ENCODE peak calls at places on chromosome 18, in seven cellular contexts. One of them, this sample, is unnamed.

GRCh38 chr18:13616525-13617035 is 109.8 kb downstream of the FAM210A start:
- DNase-seq in NB4: no peak
- DNase-seq in T-helper 1 cell: no peak
- DNase-seq in stimulated activated naive CD8-positive, alpha-beta T cell treated with anti-CD3 and anti-CD28 coated beads, Interleukin-15, Interleukin-2, amounts not matched to agents 100 U/mL and 50 U/mL, for 24 hours: no peak
- DNase-seq in activated CD4-positive, alpha-beta T cell treated with anti-CD3 and anti-CD28 coated beads, Interleukin-2, amount 10 ng/mL, durations not matched to agents 7 days and 5 days: no peak
- DNase-seq in HCEC 1CT: no peak
- DNase-seq in omental fat pad: no peak
- DNase-seq in this sample: no peak

GRCh38 chr18:22084547-22084946 is 84.8 kb upstream of the GATA6 start:
- DNase-seq in NB4: no peak
- DNase-seq in stimulated activated naive CD8-positive, alpha-beta T cell treated with anti-CD3 and anti-CD28 coated beads, Interleukin-15, Interleukin-2, amounts not matched to agents 100 U/mL and 50 U/mL, for 24 hours: no peak
- DNase-seq in activated CD4-positive, alpha-beta T cell treated with anti-CD3 and anti-CD28 coated beads, Interleukin-2, amount 10 ng/mL, durations not matched to agents 7 days and 5 days: no peak
- DNase-seq in T-helper 1 cell: no peak
- DNase-seq in HCEC 1CT: no peak
- DNase-seq in omental fat pad: no peak
- DNase-seq in this sample: no peak

GRCh38 chr18:3720818-3721545 is 271.0 kb downstream of the TGIF1 start:
- DNase-seq in omental fat pad: no peak
- DNase-seq in HCEC 1CT: no peak
- DNase-seq in activated CD4-positive, alpha-beta T cell treated with anti-CD3 and anti-CD28 coated beads, Interleukin-2, amount 10 ng/mL, durations not matched to agents 7 days and 5 days: no peak
- DNase-seq in T-helper 1 cell: no peak
- DNase-seq in stimulated activated naive CD8-positive, alpha-beta T cell treated with anti-CD3 and anti-CD28 coated beads, Interleukin-15, Interleukin-2, amounts not matched to agents 100 U/mL and 50 U/mL, for 24 hours: no peak
- DNase-seq in NB4: no peak
- DNase-seq in this sample: no peak

GRCh38 chr18:22813648-22814328 is 119.3 kb upstream of the RBBP8 start:
- DNase-seq in T-helper 1 cell: peak
- DNase-seq in omental fat pad: no peak
- DNase-seq in activated CD4-positive, alpha-beta T cell treated with anti-CD3 and anti-CD28 coated beads, Interleukin-2, amount 10 ng/mL, durations not matched to agents 7 days and 5 days: peak
- DNase-seq in HCEC 1CT: peak
- DNase-seq in NB4: peak
- DNase-seq in stimulated activated naive CD8-positive, alpha-beta T cell treated with anti-CD3 and anti-CD28 coated beads, Interleukin-15, Interleukin-2, amounts not matched to agents 100 U/mL and 50 U/mL, for 24 hours: no peak
- DNase-seq in this sample: peak

GRCh38 chr18:7520200-7520780 is 46.8 kb upstream of the PTPRM start:
- DNase-seq in T-helper 1 cell: no peak
- DNase-seq in omental fat pad: no peak
- DNase-seq in HCEC 1CT: no peak
- DNase-seq in NB4: no peak
- DNase-seq in stimulated activated naive CD8-positive, alpha-beta T cell treated with anti-CD3 and anti-CD28 coated beads, Interleukin-15, Interleukin-2, amounts not matched to agents 100 U/mL and 50 U/mL, for 24 hours: no peak
- DNase-seq in activated CD4-positive, alpha-beta T cell treated with anti-CD3 and anti-CD28 coated beads, Interleukin-2, amount 10 ng/mL, durations not matched to agents 7 days and 5 days: no peak
- DNase-seq in this sample: no peak

GRCh38 chr18:55300469-55301195 is 287.4 kb downstream of the TCF4 start:
- DNase-seq in stimulated activated naive CD8-positive, alpha-beta T cell treated with anti-CD3 and anti-CD28 coated beads, Interleukin-15, Interleukin-2, amounts not matched to agents 100 U/mL and 50 U/mL, for 24 hours: no peak
- DNase-seq in HCEC 1CT: no peak
- DNase-seq in omental fat pad: no peak
- DNase-seq in NB4: no peak
- DNase-seq in T-helper 1 cell: no peak
- DNase-seq in activated CD4-positive, alpha-beta T cell treated with anti-CD3 and anti-CD28 coated beads, Interleukin-2, amount 10 ng/mL, durations not matched to agents 7 days and 5 days: no peak
- DNase-seq in this sample: no peak

GRCh38 chr18:44898536-44898935 is 217.8 kb downstream of the SETBP1 start:
- DNase-seq in T-helper 1 cell: no peak
- DNase-seq in HCEC 1CT: no peak
- DNase-seq in NB4: no peak
- DNase-seq in activated CD4-positive, alpha-beta T cell treated with anti-CD3 and anti-CD28 coated beads, Interleukin-2, amount 10 ng/mL, durations not matched to agents 7 days and 5 days: no peak
- DNase-seq in stimulated activated naive CD8-positive, alpha-beta T cell treated with anti-CD3 and anti-CD28 coated beads, Interleukin-15, Interleukin-2, amounts not matched to agents 100 U/mL and 50 U/mL, for 24 hours: no peak
- DNase-seq in omental fat pad: no peak
- DNase-seq in this sample: peak

GRCh38 chr18:23274638-23275482 is 139.6 kb downstream of the CABLES1 start:
- DNase-seq in NB4: no peak
- DNase-seq in omental fat pad: no peak
- DNase-seq in T-helper 1 cell: no peak
- DNase-seq in activated CD4-positive, alpha-beta T cell treated with anti-CD3 and anti-CD28 coated beads, Interleukin-2, amount 10 ng/mL, durations not matched to agents 7 days and 5 days: no peak
- DNase-seq in stimulated activated naive CD8-positive, alpha-beta T cell treated with anti-CD3 and anti-CD28 coated beads, Interleukin-15, Interleukin-2, amounts not matched to agents 100 U/mL and 50 U/mL, for 24 hours: no peak
- DNase-seq in HCEC 1CT: no peak
- DNase-seq in this sample: no peak

GRCh38 chr18:49656098-49656591 is 94.3 kb downstream of the LIPG start:
- DNase-seq in T-helper 1 cell: no peak
- DNase-seq in HCEC 1CT: peak
- DNase-seq in NB4: peak
- DNase-seq in omental fat pad: no peak
- DNase-seq in activated CD4-positive, alpha-beta T cell treated with anti-CD3 and anti-CD28 coated beads, Interleukin-2, amount 10 ng/mL, durations not matched to agents 7 days and 5 days: no peak
- DNase-seq in stimulated activated naive CD8-positive, alpha-beta T cell treated with anti-CD3 and anti-CD28 coated beads, Interleukin-15, Interleukin-2, amounts not matched to agents 100 U/mL and 50 U/mL, for 24 hours: no peak
- DNase-seq in this sample: no peak

GRCh38 chr18:43267818-43268217 is 9.5 kb downstream of the SYT4 start:
- DNase-seq in activated CD4-positive, alpha-beta T cell treated with anti-CD3 and anti-CD28 coated beads, Interleukin-2, amount 10 ng/mL, durations not matched to agents 7 days and 5 days: no peak
- DNase-seq in NB4: no peak
- DNase-seq in HCEC 1CT: no peak
- DNase-seq in stimulated activated naive CD8-positive, alpha-beta T cell treated with anti-CD3 and anti-CD28 coated beads, Interleukin-15, Interleukin-2, amounts not matched to agents 100 U/mL and 50 U/mL, for 24 hours: no peak
- DNase-seq in T-helper 1 cell: no peak
- DNase-seq in omental fat pad: no peak
- DNase-seq in this sample: no peak

GRCh38 chr18:45386256-45386655 is 229.0 kb upstream of the SLC14A2 start:
- DNase-seq in NB4: peak
- DNase-seq in T-helper 1 cell: no peak
- DNase-seq in omental fat pad: no peak
- DNase-seq in stimulated activated naive CD8-positive, alpha-beta T cell treated with anti-CD3 and anti-CD28 coated beads, Interleukin-15, Interleukin-2, amounts not matched to agents 100 U/mL and 50 U/mL, for 24 hours: peak
- DNase-seq in activated CD4-positive, alpha-beta T cell treated with anti-CD3 and anti-CD28 coated beads, Interleukin-2, amount 10 ng/mL, durations not matched to agents 7 days and 5 days: no peak
- DNase-seq in HCEC 1CT: no peak
- DNase-seq in this sample: peak

GRCh38 chr18:12011199-12011961 is 30.1 kb downstream of the IMPA2 start:
- DNase-seq in HCEC 1CT: no peak
- DNase-seq in activated CD4-positive, alpha-beta T cell treated with anti-CD3 and anti-CD28 coated beads, Interleukin-2, amount 10 ng/mL, durations not matched to agents 7 days and 5 days: no peak
- DNase-seq in stimulated activated naive CD8-positive, alpha-beta T cell treated with anti-CD3 and anti-CD28 coated beads, Interleukin-15, Interleukin-2, amounts not matched to agents 100 U/mL and 50 U/mL, for 24 hours: no peak
- DNase-seq in T-helper 1 cell: no peak
- DNase-seq in omental fat pad: no peak
- DNase-seq in NB4: no peak
- DNase-seq in this sample: no peak

GRCh38 chr18:3671181-3671580 is 221.2 kb downstream of the TGIF1 start:
- DNase-seq in T-helper 1 cell: no peak
- DNase-seq in stimulated activated naive CD8-positive, alpha-beta T cell treated with anti-CD3 and anti-CD28 coated beads, Interleukin-15, Interleukin-2, amounts not matched to agents 100 U/mL and 50 U/mL, for 24 hours: no peak
- DNase-seq in omental fat pad: no peak
- DNase-seq in activated CD4-positive, alpha-beta T cell treated with anti-CD3 and anti-CD28 coated beads, Interleukin-2, amount 10 ng/mL, durations not matched to agents 7 days and 5 days: no peak
- DNase-seq in HCEC 1CT: no peak
- DNase-seq in NB4: no peak
- DNase-seq in this sample: no peak

GRCh38 chr18:3998698-3999333 is 456.3 kb downstream of the DLGAP1 start:
- DNase-seq in T-helper 1 cell: no peak
- DNase-seq in HCEC 1CT: peak
- DNase-seq in omental fat pad: no peak
- DNase-seq in stimulated activated naive CD8-positive, alpha-beta T cell treated with anti-CD3 and anti-CD28 coated beads, Interleukin-15, Interleukin-2, amounts not matched to agents 100 U/mL and 50 U/mL, for 24 hours: no peak
- DNase-seq in activated CD4-positive, alpha-beta T cell treated with anti-CD3 and anti-CD28 coated beads, Interleukin-2, amount 10 ng/mL, durations not matched to agents 7 days and 5 days: peak
- DNase-seq in NB4: peak
- DNase-seq in this sample: peak

GRCh38 chr18:51765712-51766360 is 568.4 kb upstream of the MEX3C start:
- DNase-seq in NB4: no peak
- DNase-seq in HCEC 1CT: no peak
- DNase-seq in omental fat pad: no peak
- DNase-seq in T-helper 1 cell: no peak
- DNase-seq in activated CD4-positive, alpha-beta T cell treated with anti-CD3 and anti-CD28 coated beads, Interleukin-2, amount 10 ng/mL, durations not matched to agents 7 days and 5 days: no peak
- DNase-seq in stimulated activated naive CD8-positive, alpha-beta T cell treated with anti-CD3 and anti-CD28 coated beads, Interleukin-15, Interleukin-2, amounts not matched to agents 100 U/mL and 50 U/mL, for 24 hours: no peak
- DNase-seq in this sample: no peak

GRCh38 chr18:67463829-67464228 is 52.7 kb downstream of the DSEL start:
- DNase-seq in NB4: peak
- DNase-seq in activated CD4-positive, alpha-beta T cell treated with anti-CD3 and anti-CD28 coated beads, Interleukin-2, amount 10 ng/mL, durations not matched to agents 7 days and 5 days: no peak
- DNase-seq in T-helper 1 cell: no peak
- DNase-seq in omental fat pad: no peak
- DNase-seq in HCEC 1CT: no peak
- DNase-seq in stimulated activated naive CD8-positive, alpha-beta T cell treated with anti-CD3 and anti-CD28 coated beads, Interleukin-15, Interleukin-2, amounts not matched to agents 100 U/mL and 50 U/mL, for 24 hours: no peak
- DNase-seq in this sample: no peak

GRCh38 chr18:48321121-48321520 is 88.1 kb downstream of the ZBTB7C start:
- DNase-seq in T-helper 1 cell: no peak
- DNase-seq in HCEC 1CT: no peak
- DNase-seq in NB4: no peak
- DNase-seq in activated CD4-positive, alpha-beta T cell treated with anti-CD3 and anti-CD28 coated beads, Interleukin-2, amount 10 ng/mL, durations not matched to agents 7 days and 5 days: no peak
- DNase-seq in omental fat pad: no peak
- DNase-seq in stimulated activated naive CD8-positive, alpha-beta T cell treated with anti-CD3 and anti-CD28 coated beads, Interleukin-15, Interleukin-2, amounts not matched to agents 100 U/mL and 50 U/mL, for 24 hours: no peak
- DNase-seq in this sample: no peak

GRCh38 chr18:415627-416612 is 84.6 kb downstream of the COLEC12 start:
- DNase-seq in NB4: no peak
- DNase-seq in HCEC 1CT: peak
- DNase-seq in stimulated activated naive CD8-positive, alpha-beta T cell treated with anti-CD3 and anti-CD28 coated beads, Interleukin-15, Interleukin-2, amounts not matched to agents 100 U/mL and 50 U/mL, for 24 hours: no peak
- DNase-seq in activated CD4-positive, alpha-beta T cell treated with anti-CD3 and anti-CD28 coated beads, Interleukin-2, amount 10 ng/mL, durations not matched to agents 7 days and 5 days: no peak
- DNase-seq in T-helper 1 cell: no peak
- DNase-seq in omental fat pad: no peak
- DNase-seq in this sample: no peak

GRCh38 chr18:54713386-54713785 is 114.9 kb upstream of the RAB27B start:
- DNase-seq in activated CD4-positive, alpha-beta T cell treated with anti-CD3 and anti-CD28 coated beads, Interleukin-2, amount 10 ng/mL, durations not matched to agents 7 days and 5 days: peak
- DNase-seq in stimulated activated naive CD8-positive, alpha-beta T cell treated with anti-CD3 and anti-CD28 coated beads, Interleukin-15, Interleukin-2, amounts not matched to agents 100 U/mL and 50 U/mL, for 24 hours: no peak
- DNase-seq in NB4: no peak
- DNase-seq in HCEC 1CT: no peak
- DNase-seq in T-helper 1 cell: peak
- DNase-seq in omental fat pad: no peak
- DNase-seq in this sample: no peak

GRCh38 chr18:34848695-34849094 is 138.6 kb downstream of the DTNA start:
- DNase-seq in HCEC 1CT: no peak
- DNase-seq in activated CD4-positive, alpha-beta T cell treated with anti-CD3 and anti-CD28 coated beads, Interleukin-2, amount 10 ng/mL, durations not matched to agents 7 days and 5 days: no peak
- DNase-seq in omental fat pad: no peak
- DNase-seq in NB4: no peak
- DNase-seq in stimulated activated naive CD8-positive, alpha-beta T cell treated with anti-CD3 and anti-CD28 coated beads, Interleukin-15, Interleukin-2, amounts not matched to agents 100 U/mL and 50 U/mL, for 24 hours: no peak
- DNase-seq in T-helper 1 cell: no peak
- DNase-seq in this sample: no peak

GRCh38 chr18:12639990-12640880 is 17.7 kb downstream of the SPIRE1 start:
- DNase-seq in HCEC 1CT: peak
- DNase-seq in activated CD4-positive, alpha-beta T cell treated with anti-CD3 and anti-CD28 coated beads, Interleukin-2, amount 10 ng/mL, durations not matched to agents 7 days and 5 days: no peak
- DNase-seq in T-helper 1 cell: no peak
- DNase-seq in stimulated activated naive CD8-positive, alpha-beta T cell treated with anti-CD3 and anti-CD28 coated beads, Interleukin-15, Interleukin-2, amounts not matched to agents 100 U/mL and 50 U/mL, for 24 hours: no peak
- DNase-seq in NB4: no peak
- DNase-seq in omental fat pad: no peak
- DNase-seq in this sample: no peak

GRCh38 chr18:6414723-6415362 is at the start of gene L3MBTL4:
- DNase-seq in omental fat pad: peak
- DNase-seq in stimulated activated naive CD8-positive, alpha-beta T cell treated with anti-CD3 and anti-CD28 coated beads, Interleukin-15, Interleukin-2, amounts not matched to agents 100 U/mL and 50 U/mL, for 24 hours: peak
- DNase-seq in NB4: no peak
- DNase-seq in HCEC 1CT: no peak
- DNase-seq in activated CD4-positive, alpha-beta T cell treated with anti-CD3 and anti-CD28 coated beads, Interleukin-2, amount 10 ng/mL, durations not matched to agents 7 days and 5 days: no peak
- DNase-seq in T-helper 1 cell: no peak
- DNase-seq in this sample: peak

GRCh38 chr18:22169889-22170420 is 566 bp downstream of the GATA6 start:
- DNase-seq in HCEC 1CT: peak
- DNase-seq in omental fat pad: no peak
- DNase-seq in stimulated activated naive CD8-positive, alpha-beta T cell treated with anti-CD3 and anti-CD28 coated beads, Interleukin-15, Interleukin-2, amounts not matched to agents 100 U/mL and 50 U/mL, for 24 hours: no peak
- DNase-seq in T-helper 1 cell: no peak
- DNase-seq in activated CD4-positive, alpha-beta T cell treated with anti-CD3 and anti-CD28 coated beads, Interleukin-2, amount 10 ng/mL, durations not matched to agents 7 days and 5 days: no peak
- DNase-seq in NB4: no peak
- DNase-seq in this sample: no peak

GRCh38 chr18:9182852-9183399 is 46.3 kb downstream of the ANKRD12 start:
- DNase-seq in stimulated activated naive CD8-positive, alpha-beta T cell treated with anti-CD3 and anti-CD28 coated beads, Interleukin-15, Interleukin-2, amounts not matched to agents 100 U/mL and 50 U/mL, for 24 hours: no peak
- DNase-seq in omental fat pad: no peak
- DNase-seq in HCEC 1CT: no peak
- DNase-seq in T-helper 1 cell: no peak
- DNase-seq in activated CD4-positive, alpha-beta T cell treated with anti-CD3 and anti-CD28 coated beads, Interleukin-2, amount 10 ng/mL, durations not matched to agents 7 days and 5 days: no peak
- DNase-seq in NB4: peak
- DNase-seq in this sample: no peak

GRCh38 chr18:61400714-61401113 is 67.5 kb downstream of the CDH20 start:
- DNase-seq in HCEC 1CT: peak
- DNase-seq in NB4: peak
- DNase-seq in stimulated activated naive CD8-positive, alpha-beta T cell treated with anti-CD3 and anti-CD28 coated beads, Interleukin-15, Interleukin-2, amounts not matched to agents 100 U/mL and 50 U/mL, for 24 hours: no peak
- DNase-seq in omental fat pad: no peak
- DNase-seq in T-helper 1 cell: no peak
- DNase-seq in activated CD4-positive, alpha-beta T cell treated with anti-CD3 and anti-CD28 coated beads, Interleukin-2, amount 10 ng/mL, durations not matched to agents 7 days and 5 days: no peak
- DNase-seq in this sample: no peak

GRCh38 chr18:34322365-34323289 is 97.9 kb upstream of the NOL4 start:
- DNase-seq in HCEC 1CT: no peak
- DNase-seq in omental fat pad: peak
- DNase-seq in NB4: peak
- DNase-seq in T-helper 1 cell: no peak
- DNase-seq in stimulated activated naive CD8-positive, alpha-beta T cell treated with anti-CD3 and anti-CD28 coated beads, Interleukin-15, Interleukin-2, amounts not matched to agents 100 U/mL and 50 U/mL, for 24 hours: peak
- DNase-seq in activated CD4-positive, alpha-beta T cell treated with anti-CD3 and anti-CD28 coated beads, Interleukin-2, amount 10 ng/mL, durations not matched to agents 7 days and 5 days: no peak
- DNase-seq in this sample: peak

GRCh38 chr18:65791753-65792152 is 40.9 kb downstream of the CDH7 start:
- DNase-seq in activated CD4-positive, alpha-beta T cell treated with anti-CD3 and anti-CD28 coated beads, Interleukin-2, amount 10 ng/mL, durations not matched to agents 7 days and 5 days: no peak
- DNase-seq in NB4: no peak
- DNase-seq in stimulated activated naive CD8-positive, alpha-beta T cell treated with anti-CD3 and anti-CD28 coated beads, Interleukin-15, Interleukin-2, amounts not matched to agents 100 U/mL and 50 U/mL, for 24 hours: no peak
- DNase-seq in HCEC 1CT: no peak
- DNase-seq in T-helper 1 cell: no peak
- DNase-seq in omental fat pad: no peak
- DNase-seq in this sample: no peak

GRCh38 chr18:46174317-46175039 is 70.3 kb downstream of the HAUS1 start:
- DNase-seq in NB4: peak
- DNase-seq in T-helper 1 cell: peak
- DNase-seq in activated CD4-positive, alpha-beta T cell treated with anti-CD3 and anti-CD28 coated beads, Interleukin-2, amount 10 ng/mL, durations not matched to agents 7 days and 5 days: peak
- DNase-seq in omental fat pad: no peak
- DNase-seq in stimulated activated naive CD8-positive, alpha-beta T cell treated with anti-CD3 and anti-CD28 coated beads, Interleukin-15, Interleukin-2, amounts not matched to agents 100 U/mL and 50 U/mL, for 24 hours: peak
- DNase-seq in HCEC 1CT: peak
- DNase-seq in this sample: peak

GRCh38 chr18:26549103-26549485 is 741 bp upstream of the KCTD1 start:
- DNase-seq in stimulated activated naive CD8-positive, alpha-beta T cell treated with anti-CD3 and anti-CD28 coated beads, Interleukin-15, Interleukin-2, amounts not matched to agents 100 U/mL and 50 U/mL, for 24 hours: peak
- DNase-seq in NB4: peak
- DNase-seq in T-helper 1 cell: peak
- DNase-seq in activated CD4-positive, alpha-beta T cell treated with anti-CD3 and anti-CD28 coated beads, Interleukin-2, amount 10 ng/mL, durations not matched to agents 7 days and 5 days: no peak
- DNase-seq in HCEC 1CT: peak
- DNase-seq in omental fat pad: no peak
- DNase-seq in this sample: no peak

GRCh38 chr18:13264986-13265900 is 46.7 kb downstream of the LDLRAD4 start:
- DNase-seq in omental fat pad: no peak
- DNase-seq in activated CD4-positive, alpha-beta T cell treated with anti-CD3 and anti-CD28 coated beads, Interleukin-2, amount 10 ng/mL, durations not matched to agents 7 days and 5 days: no peak
- DNase-seq in HCEC 1CT: no peak
- DNase-seq in stimulated activated naive CD8-positive, alpha-beta T cell treated with anti-CD3 and anti-CD28 coated beads, Interleukin-15, Interleukin-2, amounts not matched to agents 100 U/mL and 50 U/mL, for 24 hours: peak
- DNase-seq in NB4: no peak
- DNase-seq in T-helper 1 cell: peak
- DNase-seq in this sample: no peak

GRCh38 chr18:75364512-75364911 is 63.0 kb downstream of the SMIM21 start:
- DNase-seq in NB4: peak
- DNase-seq in omental fat pad: no peak
- DNase-seq in T-helper 1 cell: no peak
- DNase-seq in HCEC 1CT: no peak
- DNase-seq in activated CD4-positive, alpha-beta T cell treated with anti-CD3 and anti-CD28 coated beads, Interleukin-2, amount 10 ng/mL, durations not matched to agents 7 days and 5 days: no peak
- DNase-seq in stimulated activated naive CD8-positive, alpha-beta T cell treated with anti-CD3 and anti-CD28 coated beads, Interleukin-15, Interleukin-2, amounts not matched to agents 100 U/mL and 50 U/mL, for 24 hours: no peak
- DNase-seq in this sample: no peak

GRCh38 chr18:80193701-80194100 is 53.6 kb downstream of the PARD6G start:
- DNase-seq in stimulated activated naive CD8-positive, alpha-beta T cell treated with anti-CD3 and anti-CD28 coated beads, Interleukin-15, Interleukin-2, amounts not matched to agents 100 U/mL and 50 U/mL, for 24 hours: no peak
- DNase-seq in omental fat pad: no peak
- DNase-seq in HCEC 1CT: no peak
- DNase-seq in activated CD4-positive, alpha-beta T cell treated with anti-CD3 and anti-CD28 coated beads, Interleukin-2, amount 10 ng/mL, durations not matched to agents 7 days and 5 days: no peak
- DNase-seq in T-helper 1 cell: no peak
- DNase-seq in NB4: no peak
- DNase-seq in this sample: no peak

GRCh38 chr18:40935423-40935822 is 1019.6 kb upstream of the PIK3C3 start:
- DNase-seq in stimulated activated naive CD8-positive, alpha-beta T cell treated with anti-CD3 and anti-CD28 coated beads, Interleukin-15, Interleukin-2, amounts not matched to agents 100 U/mL and 50 U/mL, for 24 hours: no peak
- DNase-seq in activated CD4-positive, alpha-beta T cell treated with anti-CD3 and anti-CD28 coated beads, Interleukin-2, amount 10 ng/mL, durations not matched to agents 7 days and 5 days: no peak
- DNase-seq in T-helper 1 cell: no peak
- DNase-seq in omental fat pad: no peak
- DNase-seq in NB4: peak
- DNase-seq in HCEC 1CT: no peak
- DNase-seq in this sample: peak

GRCh38 chr18:48441405-48441881 is 32.3 kb upstream of the ZBTB7C start:
- DNase-seq in omental fat pad: no peak
- DNase-seq in HCEC 1CT: no peak
- DNase-seq in activated CD4-positive, alpha-beta T cell treated with anti-CD3 and anti-CD28 coated beads, Interleukin-2, amount 10 ng/mL, durations not matched to agents 7 days and 5 days: no peak
- DNase-seq in NB4: no peak
- DNase-seq in stimulated activated naive CD8-positive, alpha-beta T cell treated with anti-CD3 and anti-CD28 coated beads, Interleukin-15, Interleukin-2, amounts not matched to agents 100 U/mL and 50 U/mL, for 24 hours: no peak
- DNase-seq in T-helper 1 cell: no peak
- DNase-seq in this sample: no peak

GRCh38 chr18:1102848-1103247 is 198.2 kb downstream of the ADCYAP1 start:
- DNase-seq in activated CD4-positive, alpha-beta T cell treated with anti-CD3 and anti-CD28 coated beads, Interleukin-2, amount 10 ng/mL, durations not matched to agents 7 days and 5 days: no peak
- DNase-seq in stimulated activated naive CD8-positive, alpha-beta T cell treated with anti-CD3 and anti-CD28 coated beads, Interleukin-15, Interleukin-2, amounts not matched to agents 100 U/mL and 50 U/mL, for 24 hours: no peak
- DNase-seq in NB4: no peak
- DNase-seq in omental fat pad: no peak
- DNase-seq in HCEC 1CT: no peak
- DNase-seq in T-helper 1 cell: no peak
- DNase-seq in this sample: no peak

GRCh38 chr18:55439036-55439435 is 149.0 kb downstream of the TCF4 start:
- DNase-seq in T-helper 1 cell: no peak
- DNase-seq in NB4: no peak
- DNase-seq in HCEC 1CT: no peak
- DNase-seq in stimulated activated naive CD8-positive, alpha-beta T cell treated with anti-CD3 and anti-CD28 coated beads, Interleukin-15, Interleukin-2, amounts not matched to agents 100 U/mL and 50 U/mL, for 24 hours: no peak
- DNase-seq in activated CD4-positive, alpha-beta T cell treated with anti-CD3 and anti-CD28 coated beads, Interleukin-2, amount 10 ng/mL, durations not matched to agents 7 days and 5 days: no peak
- DNase-seq in omental fat pad: no peak
- DNase-seq in this sample: peak

This sample was measured in neural progenitor cell.